ENCODE peak calls at places on chromosomes 6 and 20, in four cellular contexts. Z is ovary, P is fibroblast of lung, D is NT2/D1. S is an unnamed sample. For H3K4me1, the result is how much of the 10 kb centered on the place peaks cover.

GRCh38 chr6:144131248-144131709 is 19.0 kb upstream of the STX11 start:
- DNase-seq in Z (no peak), P (peak), D (no peak), S (no peak)

GRCh38 chr20:24989162-24989561 is 3.4 kb downstream of the APMAP start:
- DNase-seq in Z (no peak), P (no peak), D (no peak), S (no peak)

GRCh38 chr20:407953-408842 is at the start of gene RBCK1:
- DNase-seq in Z (peak), P (peak), D (peak), S (peak)

GRCh38 chr20:41387433-41387832 is 20.8 kb upstream of the EMILIN3 start:
- DNase-seq in Z (no peak), P (no peak), D (peak), S (no peak)

GRCh38 chr6:38640216-38640909 is 634 bp upstream of the BTBD9 start:
- DNase-seq in Z (peak), P (no peak), D (peak), S (no peak)

GRCh38 chr6:42140756-42141602 is 1.4 kb downstream of the C6orf132 start:
- DNase-seq in Z (no peak), P (peak), D (no peak), S (no peak)

GRCh38 chr20:5730131-5730530 is 20.1 kb upstream of the SHLD1 start:
- DNase-seq in Z (no peak), P (no peak), D (no peak), S (no peak)

GRCh38 chr20:5835234-5835845 is 85.1 kb downstream of the SHLD1 start:
- DNase-seq in Z (peak), P (peak), D (no peak), S (peak)

GRCh38 chr6:451336-451735 is 59.8 kb downstream of the IRF4 start:
- DNase-seq in Z (no peak), P (no peak), D (no peak), S (no peak)

GRCh38 chr6:17705428-17705777 is 1.3 kb downstream of the NUP153 start:
- DNase-seq in Z (peak), P (peak), D (no peak), S (no peak)

GRCh38 chr6:6925391-6926164 is 182.2 kb upstream of the RREB1 start:
- DNase-seq in Z (no peak), P (peak), D (no peak), S (no peak)

GRCh38 chr6:25027221-25027916 is 91.6 kb upstream of the RIPOR2 start:
- DNase-seq in Z (no peak), P (no peak), D (no peak), S (peak)

GRCh38 chr6:144063246-144063743 is 32.1 kb downstream of the SF3B5 start:
- DNase-seq in Z (no peak), P (no peak), D (no peak), S (no peak)

GRCh38 chr6:4253604-4254211 is 118.3 kb upstream of the ECI2 start:
- DNase-seq in Z (no peak), P (peak), D (no peak), S (no peak)

GRCh38 chr6:83708546-83708969 is 343 bp downstream of the SNAP91 start:
- DNase-seq in Z (no peak), P (peak), D (no peak), S (no peak)

GRCh38 chr6:167141667-167142432 is 15.9 kb downstream of the GPR31 start:
- DNase-seq in Z (peak), P (no peak), D (peak), S (peak)

GRCh38 chr6:150647051-150647450 is 47.4 kb downstream of the PLEKHG1 start:
- DNase-seq in Z (no peak), P (no peak), D (no peak), S (no peak)

GRCh38 chr20:44033344-44033743 is 118.7 kb downstream of the TOX2 start:
- DNase-seq in Z (no peak), P (peak), D (no peak), S (no peak)

GRCh38 chr6:474454-475185 is 83.1 kb downstream of the IRF4 start:
- DNase-seq in Z (no peak), P (no peak), D (no peak), S (peak)

GRCh38 chr6:134636221-134636830 is 313.6 kb downstream of the ALDH8A1 start:
- DNase-seq in Z (no peak), P (no peak), D (no peak), S (no peak)

GRCh38 chr20:51700809-51701285 is 67.3 kb downstream of the ATP9A start:
- DNase-seq in Z (no peak), P (peak), D (no peak), S (no peak)

GRCh38 chr6:36666726-36667591 is 11.6 kb upstream of the CDKN1A start:
- DNase-seq in Z (peak), P (peak), D (no peak), S (peak)

GRCh38 chr20:21099653-21100589 is 6.2 kb downstream of the LINC00237 start:
- DNase-seq in Z (no peak), P (no peak), D (no peak), S (peak)

GRCh38 chr6:21587182-21587924 is 6.2 kb upstream of the SOX4 start:
- DNase-seq in Z (peak), P (peak), D (no peak), S (peak)

GRCh38 chr20:59184880-59185447 is 21.3 kb downstream of the ZNF831 start:
- DNase-seq in Z (no peak), P (no peak), D (no peak), S (no peak)

GRCh38 chr20:19449051-19449450 is 236.6 kb downstream of the SLC24A3 start:
- DNase-seq in Z (peak), P (no peak), D (no peak), S (no peak)

GRCh38 chr20:4014031-4014474 is 1.3 kb downstream of the RNF24 start:
- DNase-seq in Z (peak), P (peak), D (no peak), S (no peak)

GRCh38 chr6:33988121-33989015 is 157.5 kb downstream of the GRM4 start:
- DNase-seq in Z (no peak), P (no peak), D (no peak), S (no peak)

GRCh38 chr6:125816828-125817280 is 26.1 kb downstream of the NCOA7 start:
- DNase-seq in Z (no peak), P (no peak), D (no peak), S (no peak)

GRCh38 chr6:90859056-90859455 is 272.2 kb upstream of the MAP3K7 start:
- DNase-seq in Z (no peak), P (no peak), D (no peak), S (no peak)

GRCh38 chr20:29296256-29297230 is 1960.9 kb upstream of the DEFB115 start:
- DNase-seq in Z (no peak), P (no peak), D (no peak), S (no peak)

GRCh38 chr6:149335924-149336323 is 18.4 kb downstream of the TAB2 start:
- DNase-seq in Z (no peak), P (peak), D (no peak), S (no peak)

GRCh38 chr20:38645980-38646858 is 44.6 kb downstream of the ARHGAP40 start:
- DNase-seq in Z (peak), P (peak), D (peak), S (peak)

GRCh38 chr20:32316667-32317066 is 39.2 kb downstream of the KIF3B start:
- DNase-seq in Z (no peak), P (no peak), D (no peak), S (no peak)

GRCh38 chr6:113999284-113999683 is 28.3 kb upstream of the HDAC2 start:
- DNase-seq in Z (no peak), P (no peak), D (no peak), S (no peak)
- H3K4me1 ChIP-seq in Z (under half), P (under half), D (under half), S (under half)

DNA sequence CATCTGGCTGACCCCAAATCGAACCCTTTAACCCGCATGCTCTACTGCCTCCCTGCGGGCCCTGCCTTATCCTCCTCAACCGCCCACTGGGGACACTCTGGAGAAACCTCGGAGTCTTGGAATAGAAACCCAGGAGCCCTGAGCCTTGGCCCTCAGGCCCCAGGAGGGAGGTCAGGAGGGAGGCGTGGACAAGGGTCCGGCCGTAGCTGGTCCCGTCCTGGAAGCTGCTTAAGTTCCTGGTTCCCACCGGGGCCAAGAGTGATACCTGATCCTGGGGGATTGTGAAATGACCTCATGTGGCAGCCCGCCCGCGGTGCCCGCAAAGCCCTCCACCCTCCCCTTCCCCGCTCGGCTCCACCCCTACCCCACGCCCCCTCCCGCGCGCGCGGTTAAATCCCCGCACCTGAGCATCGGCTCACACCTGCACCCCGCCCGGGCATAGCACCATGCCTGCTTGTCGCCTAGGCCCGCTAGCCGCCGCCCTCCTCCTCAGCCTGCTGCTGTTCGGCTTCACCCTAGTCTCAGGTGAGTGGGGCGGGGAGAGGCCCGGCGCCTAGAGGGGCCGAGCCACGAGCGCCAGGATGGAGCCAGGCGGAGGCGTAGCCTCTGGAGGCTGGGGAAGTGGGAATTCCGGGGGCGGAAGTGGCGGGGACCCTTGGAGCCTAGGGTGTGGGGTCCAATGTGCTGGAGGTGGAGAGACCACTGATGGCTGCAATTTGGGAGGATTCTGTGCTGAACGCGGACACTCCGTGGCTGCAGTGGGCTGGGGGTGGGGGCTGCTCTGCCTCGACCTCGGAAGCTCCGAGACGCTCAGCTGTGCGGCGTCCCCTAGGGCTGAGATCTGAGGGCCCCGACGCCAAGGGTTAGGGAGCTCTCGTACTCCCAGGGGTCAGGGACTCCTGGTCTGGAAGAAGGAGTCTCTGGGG is at the start of gene WFDC2:
- DNase-seq in Z (no peak), P (no peak), D (no peak), S (peak)
- H3K4me1 ChIP-seq in Z (under half), P (under half), D (under half), S (under half)

DNA sequence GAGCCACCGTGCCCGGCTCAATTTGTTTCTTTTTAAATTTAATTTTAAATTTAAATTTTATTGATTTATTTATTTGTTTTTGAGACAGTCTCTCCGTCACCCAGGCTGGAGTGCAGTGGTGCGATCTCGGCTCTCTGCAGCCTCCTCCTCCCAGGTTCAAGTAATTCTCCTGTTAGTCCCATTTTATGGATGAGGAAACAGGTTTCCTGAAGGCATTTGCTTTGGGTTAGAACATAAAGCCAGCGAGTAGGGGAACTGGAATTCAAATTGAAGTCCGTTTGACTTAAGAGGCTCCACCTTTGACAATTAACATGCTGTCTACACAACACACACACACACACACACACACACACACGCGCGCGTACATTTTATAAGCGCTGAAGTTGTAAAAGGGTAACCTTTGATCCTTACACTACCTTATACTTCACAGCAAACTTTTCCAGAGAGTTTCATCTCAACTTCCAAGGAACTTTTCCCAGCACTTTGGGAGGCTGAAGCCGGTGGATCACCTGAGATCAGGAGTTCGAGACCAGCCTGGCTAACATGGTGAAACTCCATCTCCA is 232.0 kb downstream of the BCAS1 start:
- DNase-seq in Z (no peak), P (no peak), D (no peak), S (no peak)
- H3K4me1 ChIP-seq in Z (under half), P (under half), D (under half), S (half or more)

DNA sequence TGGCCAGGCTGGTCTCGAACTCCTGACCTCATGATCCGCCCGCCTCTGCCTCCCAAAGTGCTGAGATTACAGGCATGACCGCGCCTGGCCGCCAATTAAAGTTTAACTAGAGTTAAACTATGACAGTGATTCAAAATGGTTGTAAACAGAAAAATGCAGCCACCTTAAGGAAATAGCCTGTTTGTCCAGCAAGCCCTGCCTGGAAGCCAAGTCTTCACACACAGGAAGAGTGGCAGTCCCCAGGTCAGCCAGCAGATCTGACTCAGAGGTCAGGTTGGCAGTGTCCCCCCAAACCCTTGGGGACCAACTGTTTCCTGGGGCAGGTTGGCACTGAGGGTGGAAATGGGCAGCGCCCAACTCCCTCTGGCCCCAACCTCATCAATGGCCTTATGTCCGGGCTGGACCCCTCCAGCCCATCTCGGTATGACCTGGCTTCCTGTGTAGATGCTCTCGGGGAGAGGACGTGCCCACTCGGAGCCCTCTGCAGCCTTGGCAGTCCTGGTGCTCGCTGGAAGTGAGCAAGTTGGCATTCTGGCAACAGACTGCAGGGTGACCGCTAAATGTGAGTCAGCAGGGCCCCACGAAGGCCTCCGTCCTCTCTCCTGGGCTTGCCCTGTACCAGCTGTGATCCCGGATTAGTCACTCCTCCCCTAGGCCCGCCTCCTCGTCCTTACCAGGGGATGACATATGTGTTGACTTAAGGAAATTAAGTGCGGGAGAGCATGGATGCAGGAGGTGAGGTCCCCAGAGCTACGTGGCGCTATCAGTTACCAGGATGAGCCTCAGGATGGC is 9.7 kb upstream of the HSP90AB1 start:
- DNase-seq in Z (peak), P (peak), D (peak), S (peak)
- H3K4me1 ChIP-seq in Z (under half), P (under half), D (under half), S (under half)

GRCh38 chr6:13988049-13988738 is 63.4 kb downstream of the RNF182 start:
- DNase-seq in Z (no peak), P (no peak), D (no peak), S (no peak)

GRCh38 chr6:13987400-13987865 is 62.7 kb downstream of the RNF182 start:
- DNase-seq in Z (no peak), P (no peak), D (no peak), S (no peak)

GRCh38 chr6:13985663-13986325 is 61.0 kb downstream of the RNF182 start:
- DNase-seq in Z (no peak), P (no peak), D (no peak), S (no peak)

GRCh38 chr6:13988908-13989307 is 64.2 kb downstream of the RNF182 start:
- DNase-seq in Z (no peak), P (no peak), D (no peak), S (no peak)

DNA sequence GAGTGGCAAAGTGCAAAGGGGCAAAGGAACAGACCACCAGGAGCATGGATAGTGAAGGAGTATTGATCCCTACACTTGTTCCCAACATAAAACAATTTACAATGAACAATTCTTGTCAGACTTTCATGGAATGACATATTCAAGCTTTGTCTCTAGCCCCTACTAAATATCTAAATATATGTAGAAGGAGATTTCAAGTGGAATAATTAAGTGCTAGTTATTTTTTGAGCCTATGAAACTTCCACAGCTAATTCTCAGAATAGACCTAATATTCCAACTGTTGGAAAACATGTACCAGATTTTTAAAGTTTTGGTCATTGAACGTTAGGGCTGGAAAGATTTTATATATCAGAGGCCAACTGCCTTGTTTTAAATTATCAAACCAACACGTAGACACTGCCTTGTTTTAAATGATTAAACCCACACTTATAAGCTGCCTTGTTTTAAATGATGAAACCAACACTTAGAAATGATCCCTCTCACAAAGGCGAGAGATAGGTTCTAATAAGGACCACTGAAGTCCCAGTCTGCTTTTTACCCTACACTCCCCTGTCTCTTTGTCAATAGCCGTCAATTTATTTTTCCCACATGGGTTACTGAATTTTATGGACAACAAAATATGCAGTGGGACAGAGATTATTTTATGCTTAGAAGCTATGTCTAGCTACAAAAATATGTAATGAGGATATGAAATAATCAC is 62.1 kb downstream of the RNF182 start:
- DNase-seq in Z (no peak), P (no peak), D (no peak), S (no peak)
- H3K4me1 ChIP-seq in Z (under half), P (under half), D (under half), S (under half)

DNA sequence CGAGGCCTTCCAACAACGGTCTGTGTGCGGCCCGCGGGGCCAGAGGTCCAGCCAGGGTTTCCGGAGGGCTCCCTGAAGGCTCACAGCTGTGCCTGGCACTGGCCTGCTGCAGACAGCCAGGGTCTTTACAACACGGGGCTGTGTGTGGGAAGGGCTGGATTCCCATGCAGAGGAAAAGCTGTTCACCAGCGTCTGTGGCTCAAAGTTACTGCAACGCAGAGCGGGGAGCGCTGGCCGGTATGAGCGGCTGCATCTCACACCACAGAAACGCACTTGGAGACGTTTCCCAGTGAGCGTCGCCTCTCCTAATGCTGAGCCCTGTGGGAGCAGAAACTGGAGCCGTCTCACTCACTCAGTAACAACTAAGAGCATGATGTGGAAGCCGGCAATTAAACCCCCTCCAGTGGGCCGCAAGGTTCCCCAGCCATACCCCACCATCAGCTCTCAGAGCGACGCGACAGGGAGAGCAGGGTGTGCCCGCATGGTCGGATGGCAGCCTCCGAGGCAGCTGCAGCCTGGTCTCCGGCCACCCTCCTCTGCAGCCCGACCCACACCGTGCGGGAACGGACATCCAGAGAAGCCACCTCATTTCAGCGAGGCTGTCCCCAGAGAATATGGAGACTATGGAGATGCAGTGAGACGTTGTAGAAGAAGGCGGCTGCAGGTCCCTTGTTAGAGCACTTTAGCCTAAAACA is 42.6 kb downstream of the DLL1 start:
- DNase-seq in Z (no peak), P (peak), D (no peak), S (peak)
- H3K4me1 ChIP-seq in Z (under half), P (under half), D (under half), S (under half)

GRCh38 chr20:23111944-23112342 is 25.8 kb upstream of the CD93 start:
- DNase-seq in Z (no peak), P (no peak), D (no peak), S (no peak)

GRCh38 chr20:23112595-23112994 is 26.5 kb upstream of the CD93 start:
- DNase-seq in Z (no peak), P (no peak), D (no peak), S (no peak)

GRCh38 chr20:23114018-23114417 is 27.9 kb upstream of the CD93 start:
- DNase-seq in Z (no peak), P (no peak), D (no peak), S (peak)

GRCh38 chr20:23108871-23109270 is 22.7 kb upstream of the CD93 start:
- DNase-seq in Z (no peak), P (no peak), D (no peak), S (no peak)

GRCh38 chr20:23111307-23111943 is 25.3 kb upstream of the CD93 start:
- DNase-seq in Z (no peak), P (no peak), D (no peak), S (no peak)
- H3K4me1 ChIP-seq in Z (under half), P (under half), D (under half), S (half or more)

S was measured in left lung.